ENCODE peak calls at places on chromosome 12, in eight cellular contexts. D is germinal center; Z is CD8-positive, alpha-beta memory T cell; C is upper lobe of left lung; U is SK-N-SH; O is stimulated activated CD8-positive, alpha-beta memory T cell treated with anti-CD3 and anti-CD28 coated beads, Interleukin-12 subunit alpha, Interleukin-12 subunit beta, amount 100 ng/mL, for 1 hour; Y is EH; G is activated T-cell treated with anti-CD3 and anti-CD28 coated beads for 48 hours. V is an unnamed sample.

GRCh38 chr12:47277972-47278448 is 198.3 kb upstream of the AMIGO2 start:
- DNase-seq in D (no peak), Z (no peak), C (no peak), U (no peak), O (no peak), Y (peak), G (no peak), V (no peak)

GRCh38 chr12:89947437-89948265 is 239.0 kb upstream of the ATP2B1 start:
- DNase-seq in D (no peak), Z (no peak), C (no peak), U (no peak), O (no peak), Y (peak), G (no peak), V (no peak)

GRCh38 chr12:30847259-30847658 is 79.3 kb upstream of the TSPAN11 start:
- DNase-seq in D (no peak), Z (peak), C (no peak), U (peak), O (no peak), Y (peak), G (no peak), V (no peak)

GRCh38 chr12:122875590-122876220 is 20.2 kb downstream of the VPS37B start:
- DNase-seq in D (no peak), Z (no peak), C (no peak), U (peak), O (no peak), Y (peak), G (no peak), V (peak)

GRCh38 chr12:131619106-131619642 is 91.7 kb upstream of the SFSWAP start:
- DNase-seq in D (no peak), Z (no peak), C (no peak), U (no peak), O (no peak), Y (no peak), G (no peak), V (no peak)

GRCh38 chr12:21475552-21475951 is 25.9 kb downstream of the RECQL start:
- DNase-seq in D (no peak), Z (no peak), C (no peak), U (no peak), O (no peak), Y (no peak), G (no peak), V (no peak)

GRCh38 chr12:26298785-26299621 is 103.6 kb downstream of the SSPN start:
- DNase-seq in D (peak), Z (no peak), C (no peak), U (peak), O (no peak), Y (peak), G (no peak), V (peak)

GRCh38 chr12:63857771-63858670 is 13.5 kb downstream of the SRGAP1 start:
- DNase-seq in D (no peak), Z (no peak), C (no peak), U (no peak), O (no peak), Y (peak), G (no peak), V (no peak)

GRCh38 chr12:12207746-12208145 is 59.1 kb downstream of the LRP6 start:
- DNase-seq in D (no peak), Z (no peak), C (no peak), U (no peak), O (no peak), Y (peak), G (no peak), V (no peak)

V was measured in GM20000.